ENCODE peak calls at places on chromosomes 5 and 9, in four cellular contexts. V is HepG2, I is endothelial cell of umbilical vein, P is A549. R is an unnamed sample.

GRCh38 chr5:65194871-65195270 is 286.8 kb downstream of the ADAMTS6 start:
- DNase-seq in P (no peak), I (no peak), V (no peak), R (no peak)

GRCh38 chr9:87850405-87850804 is 32.3 kb upstream of the SPATA31E1 start:
- DNase-seq in V (no peak), I (no peak), P (no peak), R (no peak)

GRCh38 chr5:163649522-163649921 is 144.1 kb downstream of the MAT2B start:
- DNase-seq in V (peak), I (peak), P (no peak), R (no peak)

GRCh38 chr5:5181650-5182324 is 41.7 kb downstream of the ADAMTS16 start:
- DNase-seq in I (no peak), P (no peak), V (no peak), R (no peak)

GRCh38 chr9:12880406-12881016 is 105.7 kb downstream of the LURAP1L start:
- DNase-seq in V (no peak), I (no peak), P (no peak), R (no peak)

GRCh38 chr9:128098017-128098935 is 29.3 kb downstream of the PTGES2 start:
- DNase-seq in V (peak), P (peak), I (peak), R (peak)

GRCh38 chr5:151772029-151772867 is 494 bp downstream of the G3BP1 start:
- DNase-seq in P (peak), V (peak), I (peak), R (peak)

GRCh38 chr5:108749130-108749861 is 1.6 kb downstream of the FER start:
- DNase-seq in I (peak), P (peak), V (no peak), R (peak)

GRCh38 chr5:139293504-139294371 is at the start of gene MATR3:
- DNase-seq in P (peak), I (peak), V (peak), R (peak)

GRCh38 chr5:65774346-65774745 is 52.3 kb downstream of the NLN start:
- DNase-seq in P (no peak), V (no peak), I (no peak), R (no peak)

GRCh38 chr5:56585973-56586740 is 229.2 kb upstream of the MAP3K1 start:
- DNase-seq in I (peak), P (no peak), V (no peak), R (peak)

GRCh38 chr9:6096821-6097220 is 81.4 kb upstream of the RANBP6 start:
- DNase-seq in I (peak), V (no peak), P (no peak), R (no peak)

GRCh38 chr9:114583776-114584175 is 3.8 kb upstream of the ATP6V1G1 start:
- DNase-seq in I (no peak), P (no peak), V (no peak), R (no peak)

GRCh38 chr5:132225165-132226032 is 2.3 kb downstream of the P4HA2 start:
- DNase-seq in P (no peak), V (no peak), I (no peak), R (peak)

GRCh38 chr5:80955082-80955481 is 5.1 kb upstream of the RASGRF2 start:
- DNase-seq in V (no peak), P (no peak), I (no peak), R (no peak)

GRCh38 chr5:138918680-138919079 is 43.5 kb upstream of the LRRTM2 start:
- DNase-seq in P (no peak), I (no peak), V (no peak), R (no peak)

GRCh38 chr9:121732886-121733285 is 81.5 kb downstream of the DAB2IP start:
- DNase-seq in P (no peak), I (no peak), V (no peak), R (no peak)

GRCh38 chr5:158546748-158547147 is 553.0 kb downstream of the EBF1 start:
- DNase-seq in P (no peak), I (no peak), V (no peak), R (no peak)

GRCh38 chr5:88675159-88675757 is 207.7 kb downstream of the MEF2C start:
- DNase-seq in P (no peak), V (no peak), I (no peak), R (no peak)

GRCh38 chr9:71223953-71224538 is 102.6 kb upstream of the TRPM3 start:
- DNase-seq in I (peak), P (no peak), V (peak), R (no peak)

GRCh38 chr9:100170556-100170955 is 71.5 kb downstream of the INVS start:
- DNase-seq in V (no peak), P (no peak), I (no peak), R (no peak)

GRCh38 chr5:59562756-59563389 is 330.7 kb downstream of the PDE4D start:
- DNase-seq in P (peak), V (peak), I (peak), R (peak)

GRCh38 chr9:6735422-6735821 is 22.4 kb upstream of the KDM4C start:
- DNase-seq in I (no peak), P (no peak), V (no peak), R (no peak)

GRCh38 chr5:62206150-62206829 is 99.7 kb upstream of the KIF2A start:
- DNase-seq in P (peak), I (no peak), V (peak), R (peak)

GRCh38 chr9:69325409-69326212 is 596 bp downstream of the ENTREP1 start:
- DNase-seq in V (no peak), I (peak), P (peak), R (no peak)

GRCh38 chr5:3309538-3309937 is 286.1 kb upstream of the IRX1 start:
- DNase-seq in V (no peak), I (no peak), P (no peak), R (no peak)

GRCh38 chr5:15009420-15009819 is 137.8 kb upstream of the ANKH start:
- DNase-seq in P (peak), V (peak), I (peak), R (no peak)

GRCh38 chr5:167688331-167688730 is 603.1 kb upstream of the WWC1 start:
- DNase-seq in V (no peak), P (no peak), I (no peak), R (no peak)

GRCh38 chr5:1707467-1707866 is 92.2 kb downstream of the MRPL36 start:
- DNase-seq in I (no peak), P (no peak), V (no peak), R (no peak)

GRCh38 chr5:144368556-144368955 is 197.9 kb downstream of the KCTD16 start:
- DNase-seq in I (peak), P (no peak), V (no peak), R (no peak)

GRCh38 chr9:123314617-123315016 is 41.4 kb upstream of the CRB2 start:
- DNase-seq in P (no peak), V (no peak), I (no peak), R (no peak)

GRCh38 chr5:57094753-57095683 is 78.8 kb upstream of the GPBP1 start:
- DNase-seq in I (no peak), V (peak), P (no peak), R (peak)

GRCh38 chr5:154325566-154325965 is 120.2 kb upstream of the SAP30L start:
- DNase-seq in I (no peak), P (no peak), V (no peak), R (no peak)

GRCh38 chr5:68010740-68011139 is 204.8 kb upstream of the PIK3R1 start:
- DNase-seq in V (no peak), P (no peak), I (no peak), R (peak)

GRCh38 chr5:124949862-124950261 is 203.4 kb upstream of the ZNF608 start:
- DNase-seq in P (no peak), V (no peak), I (no peak), R (no peak)

DNA sequence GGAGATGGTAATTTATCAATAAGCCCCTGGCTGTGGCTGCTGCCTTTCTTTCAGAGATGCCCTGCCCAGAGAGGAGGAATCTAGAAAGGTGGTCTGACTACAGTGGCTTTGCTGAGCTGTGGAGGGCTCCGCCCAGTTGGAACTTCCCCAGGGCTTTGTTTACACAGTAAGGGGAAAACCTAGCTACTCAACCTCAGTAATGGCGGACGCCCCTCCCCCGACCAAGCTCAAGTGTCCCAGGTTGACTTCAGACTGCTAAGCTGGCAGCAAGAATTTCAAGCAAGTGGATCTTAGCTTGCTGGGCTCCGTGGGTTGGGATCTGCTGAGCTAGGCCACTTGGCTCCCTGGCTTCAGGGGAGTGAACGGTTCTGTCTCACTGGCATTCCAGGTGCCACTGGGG is 865.4 kb upstream of the ACO1 start:
- DNase-seq in V (peak), I (no peak), P (no peak), R (no peak)
- TF ChIP-seq CTCF in V (no peak), I (no peak), P (no peak), R (no peak)

GRCh38 chr9:35791321-35791921 is at the start of gene NPR2:
- DNase-seq in I (peak), P (no peak), V (no peak), R (no peak)
- H3K4me3 ChIP-seq in I (peak), P (no peak), V (no peak), R (no peak)

GRCh38 chr9:92097997-92098482 is 17.2 kb downstream of the SPTLC1 start:
- DNase-seq in I (peak), V (no peak), P (no peak), R (no peak)
- TF ChIP-seq MYC in I (no peak), V (no peak), P (no peak), R (no peak)

GRCh38 chr5:172902497-172903472 is 56.4 kb upstream of the RPL26L1 start:
- DNase-seq in V (peak), P (peak), I (peak), R (peak)
- TF ChIP-seq CTCF in V (peak), P (peak), I (peak), R (peak)

DNA sequence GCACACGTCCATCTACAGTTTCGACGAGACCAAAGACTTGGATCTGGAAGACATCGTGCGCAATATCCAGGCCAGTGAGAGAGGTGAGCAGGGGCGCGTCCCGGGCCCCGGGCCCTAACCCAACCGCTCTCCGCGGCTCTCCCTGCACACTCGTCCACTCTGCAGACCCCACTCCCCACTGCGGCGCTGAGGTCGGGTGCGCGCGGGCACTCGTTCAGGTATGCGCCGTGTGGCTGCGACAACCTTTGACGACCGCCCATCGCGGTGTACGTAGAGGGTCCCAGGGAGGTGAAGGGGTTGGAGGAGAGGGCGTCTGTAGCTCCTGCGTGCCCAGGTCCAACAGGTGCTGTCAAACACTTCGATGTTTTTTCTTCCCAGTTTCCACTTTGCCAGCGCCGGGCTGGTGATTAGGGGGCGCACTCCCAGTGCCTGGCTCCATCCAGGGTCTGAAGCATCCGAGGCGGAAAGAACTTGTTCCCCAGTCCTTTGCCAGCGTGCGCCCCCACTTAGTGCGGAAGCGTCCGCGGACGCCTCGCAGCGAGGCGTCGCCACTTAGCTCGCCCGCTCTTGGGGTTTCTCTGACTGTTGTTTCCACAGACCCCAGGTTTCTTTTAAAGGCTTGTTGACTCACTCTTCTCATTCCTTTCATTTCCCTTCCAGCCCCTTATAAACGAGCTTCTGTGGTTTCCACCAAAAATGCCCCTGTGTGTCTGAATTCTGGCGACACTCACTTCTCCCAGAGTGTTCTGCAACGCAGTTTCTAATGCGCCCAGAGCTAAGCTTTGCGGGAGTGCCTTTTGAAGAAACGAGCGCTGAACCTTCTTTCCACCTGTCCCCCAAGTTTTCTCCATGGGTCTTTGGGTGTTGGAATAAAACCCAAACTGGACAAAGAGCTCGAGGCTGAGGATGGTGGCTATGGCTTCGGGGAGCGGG is 1.6 kb downstream of the NPR3 start:
- DNase-seq in V (no peak), I (no peak), P (no peak), R (no peak)
- H3K4me3 ChIP-seq in V (no peak), I (no peak), P (peak), R (no peak)

DNA sequence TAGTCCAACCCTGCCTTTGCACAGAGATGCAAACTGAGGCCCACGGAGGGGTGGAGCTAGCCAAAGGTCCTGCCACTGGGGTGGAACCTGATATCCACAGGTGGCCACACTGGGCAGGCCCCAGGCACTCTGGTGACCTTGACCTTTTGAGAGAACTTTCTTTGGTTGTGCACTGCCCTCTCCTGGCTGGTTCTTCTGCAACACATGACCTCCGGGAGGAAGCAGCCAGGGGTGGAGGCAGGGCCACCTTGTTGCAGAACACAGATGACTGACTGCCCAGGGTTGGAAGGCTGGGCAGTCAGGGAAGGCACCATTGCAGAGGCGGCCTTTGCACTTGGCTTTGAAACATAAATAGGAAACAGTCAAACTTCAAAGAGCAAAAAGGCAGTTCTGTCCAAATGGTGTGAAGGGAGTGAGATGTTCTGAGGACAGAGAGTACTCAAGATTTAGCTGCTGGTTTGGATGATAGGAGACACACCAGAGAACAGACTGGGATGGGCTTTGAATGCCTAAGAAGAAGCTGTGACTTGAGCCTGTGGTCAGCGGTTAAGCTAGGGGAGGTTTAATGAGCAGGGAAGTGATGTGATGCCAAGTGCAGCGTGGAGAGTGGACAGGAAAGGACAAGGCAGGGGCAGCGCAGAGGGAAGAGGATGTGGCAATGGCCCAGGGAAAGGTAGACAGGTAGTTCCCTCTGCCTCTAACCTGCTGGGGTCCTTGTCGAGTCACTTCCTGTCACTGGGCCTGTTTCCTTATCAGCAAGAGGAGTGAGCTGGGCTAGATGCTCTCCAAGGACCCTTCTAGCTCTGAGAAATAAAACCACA is 6.8 kb upstream of the TCOF1 start:
- DNase-seq in V (peak), I (peak), P (peak), R (peak)
- TF ChIP-seq MYC in V (peak), I (no peak), P (no peak), R (peak)

GRCh38 chr5:36528588-36528987 is 77.8 kb upstream of the SLC1A3 start:
- DNase-seq in V (no peak), I (no peak), P (no peak), R (no peak)
- TF ChIP-seq CTCF in V (no peak), I (no peak), P (no peak), R (no peak)

GRCh38 chr5:117455236-117456233 is 880.9 kb upstream of the SEMA6A start:
- DNase-seq in P (no peak), I (no peak), V (peak), R (peak)

GRCh38 chr5:117454716-117455212 is 880.1 kb upstream of the SEMA6A start:
- DNase-seq in P (peak), V (peak), I (no peak), R (peak)
- H3K4me3 ChIP-seq in P (no peak), V (peak), I (no peak), R (no peak)

GRCh38 chr5:156015137-156015536 is 311.8 kb upstream of the SGCD start:
- DNase-seq in I (no peak), P (no peak), V (no peak), R (no peak)
- TF ChIP-seq MYC in I (no peak), P (no peak), V (no peak), R (no peak)

GRCh38 chr5:136215812-136216211 is 22.9 kb upstream of the SMIM32 start:
- DNase-seq in I (no peak), P (no peak), V (no peak), R (no peak)
- TF ChIP-seq CTCF in I (no peak), P (no peak), V (no peak), R (no peak)

R was measured in NB4.